ENCODE peak calls at places on chromosomes 3 and 15, in nine cellular contexts. One of them, this sample, is unnamed.

GRCh38 chr15:99433026-99433756 is 132.6 kb upstream of the MEF2A start:
- DNase-seq in fibroblast of lung: no peak
- DNase-seq in brain microvascular endothelial cell: no peak
- DNase-seq in DMS 273 treated with DMSO at 0.1 percent for 48 hours: no peak
- DNase-seq in dermis blood vessel endothelial cell: no peak
- DNase-seq in GM20000: peak
- DNase-seq in choroid plexus epithelial cell: no peak
- DNase-seq in T-cell: no peak
- DNase-seq in SK-N-SH: no peak
- DNase-seq in this sample: no peak

GRCh38 chr3:139514741-139515140 is 24.8 kb downstream of the RBP1 start:
- DNase-seq in fibroblast of lung: no peak
- DNase-seq in brain microvascular endothelial cell: no peak
- DNase-seq in DMS 273 treated with DMSO at 0.1 percent for 48 hours: no peak
- DNase-seq in dermis blood vessel endothelial cell: no peak
- DNase-seq in GM20000: no peak
- DNase-seq in choroid plexus epithelial cell: no peak
- DNase-seq in T-cell: no peak
- DNase-seq in SK-N-SH: no peak
- DNase-seq in this sample: no peak

GRCh38 chr3:103693831-103694230 is 1259.0 kb downstream of the ZPLD1 start:
- DNase-seq in fibroblast of lung: no peak
- DNase-seq in brain microvascular endothelial cell: no peak
- DNase-seq in DMS 273 treated with DMSO at 0.1 percent for 48 hours: no peak
- DNase-seq in dermis blood vessel endothelial cell: no peak
- DNase-seq in GM20000: no peak
- DNase-seq in choroid plexus epithelial cell: no peak
- DNase-seq in T-cell: no peak
- DNase-seq in SK-N-SH: no peak
- DNase-seq in this sample: no peak

GRCh38 chr3:50550079-50550736 is 17.3 kb downstream of the C3orf18 start:
- DNase-seq in fibroblast of lung: no peak
- DNase-seq in brain microvascular endothelial cell: peak
- DNase-seq in DMS 273 treated with DMSO at 0.1 percent for 48 hours: no peak
- DNase-seq in dermis blood vessel endothelial cell: peak
- DNase-seq in GM20000: peak
- DNase-seq in choroid plexus epithelial cell: peak
- DNase-seq in T-cell: peak
- DNase-seq in SK-N-SH: peak
- DNase-seq in this sample: peak

GRCh38 chr3:111989061-111989678 is 9.6 kb upstream of the TAGLN3 start:
- DNase-seq in fibroblast of lung: peak
- DNase-seq in brain microvascular endothelial cell: peak
- DNase-seq in DMS 273 treated with DMSO at 0.1 percent for 48 hours: peak
- DNase-seq in dermis blood vessel endothelial cell: peak
- DNase-seq in GM20000: peak
- DNase-seq in choroid plexus epithelial cell: peak
- DNase-seq in T-cell: no peak
- DNase-seq in SK-N-SH: peak
- DNase-seq in this sample: peak

GRCh38 chr15:84937144-84937543 is 44.5 kb upstream of the PDE8A start:
- DNase-seq in fibroblast of lung: no peak
- DNase-seq in brain microvascular endothelial cell: no peak
- DNase-seq in DMS 273 treated with DMSO at 0.1 percent for 48 hours: no peak
- DNase-seq in dermis blood vessel endothelial cell: no peak
- DNase-seq in GM20000: no peak
- DNase-seq in choroid plexus epithelial cell: peak
- DNase-seq in T-cell: no peak
- DNase-seq in SK-N-SH: no peak
- DNase-seq in this sample: no peak

GRCh38 chr3:39096775-39097174 is 10.7 kb downstream of the GORASP1 start:
- DNase-seq in fibroblast of lung: peak
- DNase-seq in brain microvascular endothelial cell: peak
- DNase-seq in DMS 273 treated with DMSO at 0.1 percent for 48 hours: no peak
- DNase-seq in dermis blood vessel endothelial cell: peak
- DNase-seq in GM20000: no peak
- DNase-seq in choroid plexus epithelial cell: peak
- DNase-seq in T-cell: no peak
- DNase-seq in SK-N-SH: no peak
- DNase-seq in this sample: no peak

GRCh38 chr3:58696093-58696492 is 29.5 kb upstream of the FAM3D start:
- DNase-seq in fibroblast of lung: no peak
- DNase-seq in brain microvascular endothelial cell: no peak
- DNase-seq in DMS 273 treated with DMSO at 0.1 percent for 48 hours: no peak
- DNase-seq in dermis blood vessel endothelial cell: no peak
- DNase-seq in GM20000: no peak
- DNase-seq in choroid plexus epithelial cell: no peak
- DNase-seq in T-cell: no peak
- DNase-seq in SK-N-SH: no peak
- DNase-seq in this sample: no peak

GRCh38 chr15:53328341-53328740 is 431.1 kb downstream of the WDR72 start:
- DNase-seq in fibroblast of lung: no peak
- DNase-seq in brain microvascular endothelial cell: no peak
- DNase-seq in DMS 273 treated with DMSO at 0.1 percent for 48 hours: no peak
- DNase-seq in dermis blood vessel endothelial cell: no peak
- DNase-seq in GM20000: no peak
- DNase-seq in choroid plexus epithelial cell: no peak
- DNase-seq in T-cell: no peak
- DNase-seq in SK-N-SH: no peak
- DNase-seq in this sample: no peak

GRCh38 chr3:183698318-183698731 is 728 bp downstream of the YEATS2 start:
- DNase-seq in fibroblast of lung: peak
- DNase-seq in brain microvascular endothelial cell: no peak
- DNase-seq in DMS 273 treated with DMSO at 0.1 percent for 48 hours: no peak
- DNase-seq in dermis blood vessel endothelial cell: peak
- DNase-seq in GM20000: peak
- DNase-seq in choroid plexus epithelial cell: peak
- DNase-seq in T-cell: no peak
- DNase-seq in SK-N-SH: peak
- DNase-seq in this sample: peak

GRCh38 chr3:194728986-194729385 is 43.3 kb downstream of the FAM43A start:
- DNase-seq in fibroblast of lung: no peak
- DNase-seq in brain microvascular endothelial cell: no peak
- DNase-seq in DMS 273 treated with DMSO at 0.1 percent for 48 hours: no peak
- DNase-seq in dermis blood vessel endothelial cell: no peak
- DNase-seq in GM20000: no peak
- DNase-seq in choroid plexus epithelial cell: no peak
- DNase-seq in T-cell: no peak
- DNase-seq in SK-N-SH: no peak
- DNase-seq in this sample: no peak

GRCh38 chr15:38612159-38612863 is 47.7 kb upstream of the RASGRP1 start:
- DNase-seq in fibroblast of lung: no peak
- DNase-seq in brain microvascular endothelial cell: no peak
- DNase-seq in DMS 273 treated with DMSO at 0.1 percent for 48 hours: no peak
- DNase-seq in dermis blood vessel endothelial cell: no peak
- DNase-seq in GM20000: no peak
- DNase-seq in choroid plexus epithelial cell: no peak
- DNase-seq in T-cell: no peak
- DNase-seq in SK-N-SH: no peak
- DNase-seq in this sample: no peak

GRCh38 chr3:188049890-188050530 is 103.9 kb upstream of the LPP start:
- DNase-seq in fibroblast of lung: no peak
- DNase-seq in brain microvascular endothelial cell: no peak
- DNase-seq in DMS 273 treated with DMSO at 0.1 percent for 48 hours: no peak
- DNase-seq in dermis blood vessel endothelial cell: no peak
- DNase-seq in GM20000: no peak
- DNase-seq in choroid plexus epithelial cell: no peak
- DNase-seq in T-cell: peak
- DNase-seq in SK-N-SH: no peak
- DNase-seq in this sample: no peak

GRCh38 chr3:229262-229661 is 32.7 kb downstream of the CHL1 start:
- DNase-seq in fibroblast of lung: no peak
- DNase-seq in brain microvascular endothelial cell: no peak
- DNase-seq in DMS 273 treated with DMSO at 0.1 percent for 48 hours: no peak
- DNase-seq in dermis blood vessel endothelial cell: no peak
- DNase-seq in GM20000: no peak
- DNase-seq in choroid plexus epithelial cell: peak
- DNase-seq in T-cell: no peak
- DNase-seq in SK-N-SH: no peak
- DNase-seq in this sample: no peak

GRCh38 chr3:39639344-39640236 is 169.8 kb upstream of the MYRIP start:
- DNase-seq in fibroblast of lung: peak
- DNase-seq in brain microvascular endothelial cell: peak
- DNase-seq in DMS 273 treated with DMSO at 0.1 percent for 48 hours: no peak
- DNase-seq in dermis blood vessel endothelial cell: peak
- DNase-seq in GM20000: no peak
- DNase-seq in choroid plexus epithelial cell: peak
- DNase-seq in T-cell: no peak
- DNase-seq in SK-N-SH: no peak
- DNase-seq in this sample: peak

GRCh38 chr3:122974764-122975162 is 52.8 kb downstream of the SEMA5B start:
- DNase-seq in fibroblast of lung: peak
- DNase-seq in brain microvascular endothelial cell: peak
- DNase-seq in DMS 273 treated with DMSO at 0.1 percent for 48 hours: no peak
- DNase-seq in dermis blood vessel endothelial cell: peak
- DNase-seq in GM20000: no peak
- DNase-seq in choroid plexus epithelial cell: peak
- DNase-seq in T-cell: no peak
- DNase-seq in SK-N-SH: no peak
- DNase-seq in this sample: peak

GRCh38 chr15:59268980-59269472 is 62.4 kb downstream of the LDHAL6B start:
- DNase-seq in fibroblast of lung: no peak
- DNase-seq in brain microvascular endothelial cell: no peak
- DNase-seq in DMS 273 treated with DMSO at 0.1 percent for 48 hours: no peak
- DNase-seq in dermis blood vessel endothelial cell: no peak
- DNase-seq in GM20000: no peak
- DNase-seq in choroid plexus epithelial cell: no peak
- DNase-seq in T-cell: no peak
- DNase-seq in SK-N-SH: no peak
- DNase-seq in this sample: no peak

GRCh38 chr3:124412642-124413041 is 317.6 kb upstream of the UMPS start:
- DNase-seq in fibroblast of lung: no peak
- DNase-seq in brain microvascular endothelial cell: no peak
- DNase-seq in DMS 273 treated with DMSO at 0.1 percent for 48 hours: no peak
- DNase-seq in dermis blood vessel endothelial cell: no peak
- DNase-seq in GM20000: no peak
- DNase-seq in choroid plexus epithelial cell: no peak
- DNase-seq in T-cell: no peak
- DNase-seq in SK-N-SH: no peak
- DNase-seq in this sample: no peak

This sample was measured in endothelial cell of umbilical vein.